ENCODE peak calls at places on chromosomes 11 and 22, in five cellular contexts. T is DND-41, J is choroid plexus epithelial cell, M is neural crest cell, D is glutamatergic neuron. N is an unnamed sample.

GRCh38 chr11:70544067-70544773 is 145.9 kb downstream of the CTTN start:
- DNase-seq in T (no peak), J (no peak), M (no peak), D (no peak), N (no peak)

GRCh38 chr11:69881467-69882269 is 62.5 kb upstream of the FGF3 start:
- DNase-seq in T (no peak), J (no peak), M (peak), D (peak), N (no peak)

GRCh38 chr11:36150986-36151385 is 138.2 kb downstream of the COMMD9 start:
- DNase-seq in T (no peak), J (no peak), M (no peak), D (no peak), N (no peak)

GRCh38 chr22:41907436-41908401 is 7.2 kb downstream of the SHISA8 start:
- DNase-seq in T (no peak), J (no peak), M (no peak), D (no peak), N (no peak)

GRCh38 chr11:114085965-114086364 is 26.5 kb downstream of the ZBTB16 start:
- DNase-seq in T (no peak), J (no peak), M (no peak), D (no peak), N (no peak)

GRCh38 chr11:60261014-60261413 is 18.1 kb upstream of the MS4A4E start:
- DNase-seq in T (no peak), J (no peak), M (no peak), D (no peak), N (no peak)

GRCh38 chr11:13262096-13262495 is 15.5 kb upstream of the BMAL1 start:
- DNase-seq in T (no peak), J (no peak), M (no peak), D (no peak), N (no peak)

GRCh38 chr11:14380947-14381555 is 22.1 kb upstream of the RRAS2 start:
- DNase-seq in T (peak), J (peak), M (peak), D (peak), N (peak)

GRCh38 chr11:67996622-67997459 is 7.1 kb downstream of the UNC93B1 start:
- DNase-seq in T (peak), J (peak), M (peak), D (peak), N (no peak)

GRCh38 chr11:67409261-67409666 is 5.4 kb downstream of the TBC1D10C start:
- DNase-seq in T (peak), J (no peak), M (no peak), D (no peak), N (no peak)

GRCh38 chr11:117144477-117145392 is 648 bp downstream of the PAFAH1B2 start:
- DNase-seq in T (peak), J (peak), M (peak), D (peak), N (no peak)

GRCh38 chr22:38754247-38755154 is 1.3 kb downstream of the SUN2 start:
- DNase-seq in T (peak), J (peak), M (no peak), D (no peak), N (no peak)

GRCh38 chr11:110763249-110764011 is 51.2 kb upstream of the ARHGAP20 start:
- DNase-seq in T (no peak), J (peak), M (no peak), D (no peak), N (no peak)

DNA sequence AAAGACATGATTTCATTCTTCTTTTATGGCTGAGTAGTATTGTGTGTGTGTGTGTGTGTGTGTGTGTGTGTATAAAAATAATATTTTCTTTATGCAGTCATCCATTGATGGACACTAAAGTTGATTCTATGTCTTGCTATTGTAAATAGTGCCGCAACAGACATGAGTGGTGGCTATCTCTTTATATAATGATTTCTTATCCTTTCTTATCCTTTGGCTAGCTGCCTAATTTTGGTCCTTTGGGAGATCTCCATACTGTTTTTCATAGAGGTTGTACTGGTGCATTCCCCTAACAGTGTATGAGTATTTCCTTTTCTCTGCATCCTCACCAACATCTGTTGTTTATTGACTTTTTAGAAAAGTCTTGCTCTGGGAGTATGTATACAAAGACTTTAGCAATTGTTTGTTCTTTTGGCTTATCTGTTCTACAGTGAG is 107.0 kb downstream of the STIM1 start:
- DNase-seq in T (no peak), J (peak), M (no peak), D (no peak), N (no peak)
- TF ChIP-seq CTCF in T (no peak), J (no peak), M (no peak), D (no peak), N (no peak)

DNA sequence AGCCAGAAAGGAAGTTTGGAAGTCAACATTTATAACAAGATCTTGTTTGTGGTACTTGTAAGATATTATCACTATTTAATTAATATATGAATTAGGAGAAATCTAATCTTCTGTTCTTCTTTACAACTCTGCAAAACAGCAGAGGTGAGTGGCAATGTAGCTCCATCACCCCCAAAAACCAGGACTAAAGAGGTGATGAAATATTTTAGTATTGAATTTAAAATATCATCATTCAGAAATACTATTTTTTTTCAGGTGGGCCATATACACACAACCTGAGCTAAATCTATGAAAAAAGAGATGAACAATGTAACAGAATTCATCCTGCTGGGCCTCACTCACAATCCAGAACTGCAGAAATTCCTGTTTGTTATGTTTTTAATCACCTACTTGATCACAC is at the start of gene OR4C45:
- DNase-seq in T (no peak), J (no peak), M (no peak), D (no peak), N (no peak)
- TF ChIP-seq CTCF in T (no peak), J (no peak), M (no peak), D (no peak), N (no peak)

GRCh38 chr11:11621881-11622706 is at the start of gene GALNT18:
- DNase-seq in T (no peak), J (peak), M (peak), D (peak), N (peak)

GRCh38 chr11:11620966-11621880 is 582 bp downstream of the GALNT18 start:
- DNase-seq in T (no peak), J (peak), M (peak), D (peak), N (no peak)

GRCh38 chr11:11622772-11623531 is 1.1 kb upstream of the GALNT18 start:
- DNase-seq in T (no peak), J (no peak), M (no peak), D (no peak), N (no peak)

GRCh38 chr11:11620251-11620965 is 1.4 kb downstream of the GALNT18 start:
- DNase-seq in T (no peak), J (no peak), M (peak), D (peak), N (no peak)

GRCh38 chr11:11618973-11619435 is 2.8 kb downstream of the GALNT18 start:
- DNase-seq in T (no peak), J (no peak), M (no peak), D (no peak), N (no peak)
- TF ChIP-seq CTCF in T (no peak), J (no peak), M (no peak), D (no peak), N (peak)

GRCh38 chr22:47781427-47782111 is 1019.1 kb downstream of the TBC1D22A start:
- DNase-seq in T (no peak), J (no peak), M (no peak), D (no peak), N (no peak)

GRCh38 chr22:47784367-47784983 is 1022.0 kb downstream of the TBC1D22A start:
- DNase-seq in T (no peak), J (no peak), M (no peak), D (no peak), N (no peak)

GRCh38 chr22:47782461-47783075 is 1020.1 kb downstream of the TBC1D22A start:
- DNase-seq in T (no peak), J (no peak), M (no peak), D (no peak), N (no peak)

GRCh38 chr22:47784991-47785390 is 1022.5 kb downstream of the TBC1D22A start:
- DNase-seq in T (no peak), J (no peak), M (no peak), D (no peak), N (peak)

DNA sequence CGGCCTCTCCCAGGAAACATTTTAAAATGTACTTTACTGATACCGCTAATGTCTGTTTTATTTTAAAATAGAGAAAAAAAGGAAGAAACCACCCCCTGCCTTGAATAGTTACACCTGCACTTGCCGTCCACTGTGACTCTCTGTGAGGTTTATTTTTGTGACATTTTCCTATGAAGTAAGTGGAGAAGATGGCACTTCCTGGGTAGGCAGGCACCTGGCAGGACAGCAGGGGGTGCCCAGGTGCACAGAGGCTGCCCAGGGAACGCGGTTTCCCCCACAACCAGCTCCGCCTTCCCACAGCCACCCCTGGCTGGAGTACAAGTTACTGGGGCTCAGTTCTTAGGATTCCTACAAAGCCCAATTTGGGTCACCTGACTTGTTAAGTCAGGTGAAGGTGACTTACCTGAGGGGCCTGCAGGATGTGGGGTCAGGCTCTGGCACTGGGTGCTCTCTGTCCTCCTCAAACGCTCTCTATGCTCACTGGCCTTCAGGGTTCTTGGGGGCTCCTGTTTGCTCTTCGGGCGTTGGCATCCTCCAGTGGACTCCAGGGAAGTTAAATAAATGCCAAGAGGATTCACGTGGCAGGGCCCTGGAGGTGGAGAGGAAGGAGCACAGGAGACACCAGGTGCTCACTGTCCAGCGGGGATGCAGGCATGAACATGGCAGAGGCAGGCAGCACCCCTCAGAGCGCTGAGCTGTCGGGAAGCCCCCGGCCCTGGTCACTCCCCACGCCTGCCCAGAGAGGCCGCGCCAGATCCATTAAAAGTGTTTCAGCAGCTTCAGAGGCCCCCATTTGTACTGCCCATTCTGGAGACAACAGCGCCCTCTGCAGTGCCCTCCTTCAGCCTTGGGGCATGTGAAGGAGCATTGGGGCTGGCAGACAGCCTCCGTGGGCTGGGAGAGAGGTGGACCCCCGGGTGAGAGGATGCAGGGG is 1021.2 kb downstream of the TBC1D22A start:
- DNase-seq in T (no peak), J (no peak), M (no peak), D (no peak), N (no peak)
- TF ChIP-seq CTCF in T (no peak), J (no peak), M (no peak), D (no peak), N (no peak)

DNA sequence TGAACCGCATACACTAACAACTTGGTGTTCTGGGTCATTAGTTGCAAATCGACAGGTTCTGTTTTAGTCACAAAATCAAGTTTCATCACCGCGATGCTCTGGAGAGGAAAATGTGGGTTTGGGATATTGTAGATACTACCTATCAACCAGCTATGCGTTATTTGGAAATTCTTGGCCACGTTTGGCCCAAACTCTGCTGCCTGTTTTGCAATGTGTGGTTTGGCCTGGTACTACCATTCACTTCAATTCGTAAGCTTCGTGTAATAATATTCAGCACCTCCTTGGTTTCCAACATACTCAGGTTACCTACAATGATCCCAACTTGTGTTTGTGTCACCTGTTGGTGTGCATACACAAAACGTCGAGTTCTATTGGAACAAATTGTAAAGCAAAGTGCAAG is 16.2 kb upstream of the ACER3 start:
- DNase-seq in T (no peak), J (no peak), M (no peak), D (no peak), N (no peak)
- TF ChIP-seq CTCF in T (no peak), J (no peak), M (no peak), D (no peak), N (no peak)

DNA sequence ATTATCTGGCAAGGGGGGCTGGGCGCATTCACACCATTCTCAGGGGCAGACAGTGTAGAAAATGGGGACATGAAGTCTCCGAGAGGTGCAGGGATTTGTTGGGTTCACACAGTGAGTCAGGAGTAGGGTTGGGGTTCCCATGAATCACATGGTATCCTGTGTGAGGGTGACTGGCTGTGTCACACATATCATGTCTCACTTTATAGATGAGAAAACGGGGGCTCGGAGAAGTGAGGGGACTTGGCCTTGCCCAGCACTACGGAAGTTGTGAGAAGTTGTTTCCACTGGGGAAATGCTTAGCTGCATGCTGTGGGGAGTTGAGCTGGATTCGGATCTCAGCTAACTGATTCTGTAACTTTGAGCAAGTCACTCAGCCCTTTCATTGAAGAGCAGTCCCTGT is 4.2 kb downstream of the GAL3ST3 start:
- DNase-seq in T (no peak), J (no peak), M (no peak), D (no peak), N (no peak)
- TF ChIP-seq CTCF in T (no peak), J (no peak), M (no peak), D (no peak), N (no peak)

GRCh38 chr11:102061276-102061675 is 14.0 kb downstream of the CFAP300 start:
- DNase-seq in T (no peak), J (peak), M (no peak), D (no peak), N (no peak)
- TF ChIP-seq CTCF in T (no peak), J (peak), M (no peak), D (no peak), N (peak)

DNA sequence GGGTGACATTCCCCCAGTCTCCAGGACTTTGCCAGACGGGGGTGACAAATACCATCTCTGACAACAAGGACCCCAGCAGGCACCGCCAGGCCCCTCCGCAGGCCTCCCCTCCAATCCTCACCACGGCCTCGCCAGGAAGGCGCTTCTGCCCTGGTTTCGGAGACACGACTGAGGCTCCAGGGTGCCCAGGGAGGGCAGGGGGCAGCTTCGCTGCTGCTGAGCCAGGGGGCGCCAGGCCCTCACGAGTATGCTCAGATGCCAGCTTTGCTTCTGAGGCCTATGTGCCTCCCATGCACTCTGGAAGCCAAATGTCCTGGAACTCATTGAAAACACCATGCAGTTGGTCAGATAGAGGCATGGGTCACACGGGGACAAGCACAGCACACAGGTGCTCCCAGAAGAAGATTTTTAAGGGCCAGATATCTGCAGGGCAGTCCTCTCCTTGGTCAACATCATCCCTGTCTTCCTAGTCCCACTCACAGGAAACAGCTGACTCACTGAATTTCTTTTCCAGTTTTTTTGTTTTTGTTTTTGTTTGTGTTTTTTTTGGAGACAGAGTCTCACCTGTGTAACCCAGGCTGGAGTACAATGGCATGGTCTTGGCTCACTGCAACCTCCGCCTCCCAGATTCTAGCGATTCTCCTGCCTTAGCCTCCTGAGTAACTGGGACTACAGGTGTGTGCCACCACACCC is 19.9 kb downstream of the BID start:
- DNase-seq in T (peak), J (no peak), M (no peak), D (no peak), N (no peak)
- TF ChIP-seq CTCF in T (peak), J (peak), M (no peak), D (no peak), N (peak)